ENCODE peak calls at places on chromosomes 7 and 10, in six cellular contexts. Z is upper lobe of right lung; D is CD8-positive, alpha-beta T cell; N is AG04450; O is breast epithelium; C is K562. F is an unnamed sample.

GRCh38 chr7:108284349-108285017 is 154.3 kb upstream of the LAMB4 start:
- DNase-seq in Z (no peak), D (no peak), N (no peak), O (no peak), C (no peak), F (no peak)

GRCh38 chr7:6360841-6361240 is 86.9 kb downstream of the DAGLB start:
- DNase-seq in Z (no peak), D (no peak), N (no peak), O (no peak), C (no peak), F (peak; percentile 33)

GRCh38 chr10:79203833-79204232 is 135.1 kb downstream of the ZMIZ1 start:
- DNase-seq in Z (no peak), D (no peak), N (no peak), O (no peak), C (no peak), F (no peak)

GRCh38 chr10:18659784-18660561 is 742 bp downstream of the ARL5B start:
- DNase-seq in Z (no peak), D (no peak), N (no peak), O (no peak), C (peak; percentile 21), F (peak; percentile 42)

GRCh38 chr7:1746491-1746975 is 76.5 kb downstream of the ELFN1 start:
- DNase-seq in Z (no peak), D (no peak), N (no peak), O (no peak), C (no peak), F (no peak)

GRCh38 chr10:111481271-111482073 is 404.6 kb downstream of the ADRA2A start:
- DNase-seq in Z (no peak), D (no peak), N (no peak), O (no peak), C (no peak), F (peak; percentile 36)

GRCh38 chr7:35725280-35725680 is 30.3 kb upstream of the HERPUD2 start:
- DNase-seq in Z (no peak), D (peak; percentile 41), N (no peak), O (no peak), C (no peak), F (no peak)

GRCh38 chr10:117536359-117536861 is 6.1 kb upstream of the EMX2 start:
- DNase-seq in Z (no peak), D (no peak), N (no peak), O (no peak), C (no peak), F (no peak)

GRCh38 chr7:9645756-9646155 is 1212.3 kb downstream of the NXPH1 start:
- DNase-seq in Z (no peak), D (no peak), N (no peak), O (no peak), C (no peak), F (no peak)

GRCh38 chr7:96654630-96655188 is 54.9 kb downstream of the SEM1 start:
- DNase-seq in Z (no peak), D (no peak), N (no peak), O (no peak), C (no peak), F (peak; percentile 35)

GRCh38 chr7:94375713-94376112 is 19.0 kb upstream of the COL1A2 start:
- DNase-seq in Z (no peak), D (no peak), N (peak; percentile 94), O (no peak), C (no peak), F (peak; percentile 93)

GRCh38 chr10:18918545-18918944 is 130.1 kb upstream of the MALRD1 start:
- DNase-seq in Z (no peak), D (no peak), N (peak; percentile 90), O (no peak), C (no peak), F (peak; percentile 70)

GRCh38 chr10:60446855-60447254 is 57.2 kb upstream of the ANK3 start:
- DNase-seq in Z (no peak), D (no peak), N (no peak), O (no peak), C (no peak), F (peak; percentile 79)

GRCh38 chr7:122543891-122544290 is 155.0 kb downstream of the RNF133 start:
- DNase-seq in Z (no peak), D (no peak), N (no peak), O (no peak), C (no peak), F (no peak)

GRCh38 chr7:135879238-135879637 is 97.9 kb downstream of the MTPN start:
- DNase-seq in Z (no peak), D (no peak), N (no peak), O (no peak), C (no peak), F (no peak)

GRCh38 chr10:29595146-29595545 is 39.6 kb downstream of the SVIL start:
- DNase-seq in Z (no peak), D (no peak), N (no peak), O (no peak), C (no peak), F (no peak)

GRCh38 chr10:33330543-33331019 is 3.9 kb downstream of the NRP1 start:
- DNase-seq in Z (peak; percentile 87), D (peak; percentile 74), N (peak; percentile 80), O (peak; percentile 81), C (peak; percentile 65), F (peak; percentile 92)

GRCh38 chr7:3201937-3202715 is 98.9 kb upstream of the SDK1 start:
- DNase-seq in Z (no peak), D (no peak), N (no peak), O (no peak), C (no peak), F (no peak)

GRCh38 chr7:117997862-117998825 is 124.9 kb upstream of the CTTNBP2 start:
- DNase-seq in Z (no peak), D (no peak), N (no peak), O (no peak), C (no peak), F (no peak)

DNA sequence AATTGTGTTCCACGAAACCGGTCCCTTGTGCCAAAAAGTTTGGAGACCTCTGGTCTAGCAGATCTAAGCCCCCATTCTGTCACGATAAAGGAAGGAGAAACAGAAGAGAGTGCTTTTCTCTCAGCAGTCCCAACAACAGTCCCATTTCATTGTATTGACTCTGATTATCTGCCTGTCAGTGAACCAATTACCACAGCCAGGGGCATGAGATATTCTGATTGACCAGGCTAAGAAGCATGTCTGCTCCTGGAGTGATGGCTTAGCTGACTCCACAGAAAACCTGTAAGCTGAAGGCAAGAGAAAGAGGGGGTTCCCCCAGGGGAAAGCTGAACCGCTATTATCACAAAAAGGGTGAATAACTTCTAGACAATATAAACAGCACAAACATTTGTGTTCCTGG is 765.4 kb downstream of the SORCS1 start:
- DNase-seq in Z (no peak), D (no peak), N (no peak), O (no peak), C (no peak), F (no peak)
- H3K9me3 ChIP-seq in Z (no peaks in the 10 kb centered on the region), D (no peaks in the 10 kb centered on the region), N (no peaks in the 10 kb centered on the region), O (no peaks in the 10 kb centered on the region), C (no peaks in the 10 kb centered on the region), F (no peaks in the 10 kb centered on the region)

GRCh38 chr10:114816308-114816707 is 5.3 kb upstream of the FHIP2A start:
- DNase-seq in Z (no peak), D (no peak), N (no peak), O (no peak), C (no peak), F (no peak)
- H3K4me3 ChIP-seq in Z (no peak overlapping the region), D (no peak overlapping the region), N (no peak overlapping the region), O (no peak overlapping the region), C (no peak overlapping the region), F (no peak overlapping the region)

GRCh38 chr7:146296028-146296427 is 179.4 kb downstream of the CNTNAP2 start:
- DNase-seq in Z (no peak), D (no peak), N (no peak), O (no peak), C (no peak), F (no peak)
- H3K9me3 ChIP-seq in Z (no peaks in the 10 kb centered on the region), D (no peaks in the 10 kb centered on the region), N (peaks cover 2% of the 10 kb centered on the region), O (no peaks in the 10 kb centered on the region), C (no peaks in the 10 kb centered on the region), F (peaks cover 2% of the 10 kb centered on the region)

DNA sequence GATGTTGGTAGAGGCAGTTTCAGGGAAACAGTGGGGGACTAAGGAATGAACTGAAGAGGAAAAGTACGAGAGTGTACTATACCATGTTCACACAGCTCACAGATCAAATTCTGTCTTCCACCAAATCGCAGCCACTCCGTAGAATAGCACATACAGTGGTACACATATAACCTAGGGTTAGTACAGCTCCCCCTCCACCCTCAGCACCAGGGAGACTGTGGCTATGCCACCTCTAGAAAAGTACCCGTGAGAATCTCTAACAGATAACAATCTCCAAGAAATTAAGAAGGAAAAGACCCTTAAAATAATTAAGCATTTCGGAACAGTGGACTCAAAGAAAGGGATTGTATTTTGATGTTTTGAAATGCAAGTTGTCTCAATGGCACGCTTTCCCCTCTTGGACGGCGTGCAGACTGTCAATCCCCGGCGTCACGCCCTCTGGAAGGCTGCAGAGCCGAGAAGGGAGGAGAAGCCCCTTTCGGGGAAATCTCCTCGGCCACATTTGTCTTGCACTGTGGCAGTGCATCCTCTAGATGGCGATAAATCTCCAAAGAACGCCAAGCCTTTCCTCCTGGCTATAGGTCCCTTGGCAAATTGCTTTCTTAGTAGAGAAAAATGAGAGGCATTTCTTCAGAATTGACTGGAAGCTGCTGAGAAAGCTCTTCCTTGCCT is 345.0 kb downstream of the REEP3 start:
- DNase-seq in Z (peak; percentile 64), D (peak; percentile 7), N (no peak), O (no peak), C (peak; percentile 74), F (peak; percentile 89)
- H3K4me3 ChIP-seq in Z (no peak overlapping the region), D (no peak overlapping the region), N (no peak overlapping the region), O (no peak overlapping the region), C (no peak overlapping the region), F (peak overlapping the region; percentile 18)

DNA sequence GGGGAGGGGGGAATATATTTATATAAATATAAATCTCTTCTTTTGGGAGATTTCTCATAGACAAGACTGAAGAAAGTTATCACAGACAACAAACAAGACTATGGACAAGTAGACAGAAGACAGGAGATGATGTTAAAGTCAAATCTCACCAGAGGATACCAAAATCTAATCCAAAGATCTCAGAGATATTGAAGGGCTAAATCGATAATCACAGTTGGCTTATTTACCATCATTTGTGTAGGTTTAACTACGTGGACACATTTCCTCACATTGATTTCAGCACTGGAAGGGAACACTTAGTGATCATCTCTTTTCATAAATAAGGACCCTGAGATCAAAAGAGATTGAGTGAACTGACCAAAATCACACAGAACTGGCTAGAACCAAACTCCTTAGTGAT is 2.7 kb upstream of the INPP5F start:
- DNase-seq in Z (no peak), D (no peak), N (no peak), O (no peak), C (no peak), F (no peak)
- H3K9me3 ChIP-seq in Z (no peaks in the 10 kb centered on the region), D (no peaks in the 10 kb centered on the region), N (no peaks in the 10 kb centered on the region), O (no peaks in the 10 kb centered on the region), C (no peaks in the 10 kb centered on the region), F (no peaks in the 10 kb centered on the region)

DNA sequence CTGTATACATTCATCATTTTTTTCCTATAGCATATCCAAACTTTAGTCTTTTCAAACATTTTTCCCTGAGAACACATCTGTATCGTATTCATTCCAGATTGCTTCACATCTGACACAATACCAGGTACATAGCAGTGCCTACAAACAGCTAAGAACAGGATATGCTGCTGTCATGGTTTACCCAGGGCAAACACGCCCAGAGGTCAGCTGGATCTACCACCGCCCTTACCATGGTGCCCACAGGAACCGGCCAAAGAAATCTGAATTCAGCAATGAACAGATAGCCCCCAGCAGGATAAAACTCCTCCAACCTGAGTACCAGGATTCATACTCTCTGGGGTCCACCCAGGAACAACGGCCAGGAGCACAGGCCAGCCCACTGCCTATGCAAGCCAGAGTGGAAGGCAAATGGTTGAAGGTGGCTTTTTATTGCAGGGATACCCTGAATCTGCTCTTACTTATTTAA is 43.0 kb downstream of the TNS3 start:
- DNase-seq in Z (peak; percentile 22), D (no peak), N (no peak), O (no peak), C (no peak), F (no peak)
- H3K4me3 ChIP-seq in Z (no peak overlapping the region), D (no peak overlapping the region), N (no peak overlapping the region), O (no peak overlapping the region), C (no peak overlapping the region), F (no peak overlapping the region)

F was measured in A673.